ENCODE peak calls at places on chromosome 12, in seven cellular contexts. A is CD4-positive, CD25-positive, alpha-beta regulatory T cell; Q is adipocyte; U is right atrium auricular region; V is aorta; K is testis; I is iPS DF 6.9. O is an unnamed sample.
A peak's percentile ranks its signal among the peaks of the same experiment; 100 is the strongest.

GRCh38 chr12:113276306-113276705 is 55.0 kb downstream of the TPCN1 start:
- DNase-seq in K (no peak), Q (no peak), I (no peak), U (no peak), V (no peak), A (no peak), O (peak; percentile 28)

GRCh38 chr12:6336859-6337744 is 4.8 kb downstream of the TNFRSF1A start:
- DNase-seq in I (no peak), V (peak; percentile 59), A (peak; percentile 69), U (no peak), K (no peak), Q (no peak), O (peak; percentile 80)

GRCh38 chr12:116048886-116049285 is 228.6 kb downstream of the MED13L start:
- DNase-seq in A (no peak), K (no peak), V (no peak), U (no peak), I (no peak), Q (no peak), O (no peak)

GRCh38 chr12:43072431-43072830 is 479.6 kb downstream of the ADAMTS20 start:
- DNase-seq in K (no peak), A (no peak), U (no peak), V (no peak), I (no peak), Q (no peak), O (no peak)

GRCh38 chr12:95700316-95700785 is 90.2 kb downstream of the NTN4 start:
- DNase-seq in U (no peak), K (no peak), Q (peak; percentile 47), I (no peak), V (peak; percentile 74), A (no peak), O (no peak)

GRCh38 chr12:19527876-19528275 is 88.6 kb downstream of the AEBP2 start:
- DNase-seq in I (no peak), K (no peak), U (no peak), A (no peak), Q (no peak), V (no peak), O (no peak)

GRCh38 chr12:94114166-94114565 is 34.2 kb upstream of the PLXNC1 start:
- DNase-seq in Q (no peak), K (no peak), V (no peak), U (no peak), I (no peak), A (no peak), O (no peak)

GRCh38 chr12:131920902-131921840 is 7.9 kb upstream of the PUS1 start:
- DNase-seq in Q (no peak), V (no peak), A (no peak), U (no peak), K (no peak), I (no peak), O (no peak)

GRCh38 chr12:94714378-94714777 is 64.0 kb upstream of the TMCC3 start:
- DNase-seq in U (no peak), I (no peak), A (no peak), K (no peak), Q (no peak), V (no peak), O (no peak)

GRCh38 chr12:32448581-32448980 is 49.2 kb downstream of the FGD4 start:
- DNase-seq in K (no peak), I (no peak), Q (no peak), U (no peak), A (no peak), V (no peak), O (no peak)

GRCh38 chr12:5442251-5443006 is 10.5 kb downstream of the NTF3 start:
- DNase-seq in K (peak; percentile 62), A (no peak), I (no peak), V (no peak), U (no peak), Q (peak; percentile 62), O (no peak)

GRCh38 chr12:104604070-104604994 is 147.6 kb downstream of the CHST11 start:
- DNase-seq in Q (peak; percentile 94), U (peak; percentile 88), K (peak; percentile 79), A (peak; percentile 61), I (peak; percentile 16), V (peak; percentile 88), O (peak; percentile 82)

GRCh38 chr12:27486986-27487385 is 37.0 kb upstream of the PPFIBP1 start:
- DNase-seq in U (no peak), K (no peak), I (no peak), Q (peak; percentile 30), A (no peak), V (no peak), O (no peak)

GRCh38 chr12:112978163-112979081 is at the start of gene OAS2:
- DNase-seq in A (peak; percentile 85), Q (peak; percentile 69), I (no peak), U (peak; percentile 86), K (peak; percentile 65), V (peak; percentile 76), O (peak; percentile 71)

GRCh38 chr12:76083246-76083735 is 1.2 kb downstream of the NAP1L1 start:
- DNase-seq in Q (peak; percentile 29), U (no peak), I (no peak), A (no peak), K (no peak), V (no peak), O (no peak)

GRCh38 chr12:120719496-120720233 is 6.0 kb upstream of the ACADS start:
- DNase-seq in V (no peak), U (no peak), I (no peak), K (no peak), Q (no peak), A (no peak), O (no peak)

GRCh38 chr12:49873361-49873934 is 30.3 kb downstream of the FAIM2 start:
- DNase-seq in U (peak; percentile 58), K (no peak), Q (peak; percentile 32), A (no peak), I (no peak), V (peak; percentile 51), O (peak; percentile 58)

GRCh38 chr12:94245984-94246383 is 97.6 kb downstream of the PLXNC1 start:
- DNase-seq in U (no peak), A (no peak), V (no peak), Q (no peak), K (no peak), I (no peak), O (no peak)

GRCh38 chr12:38175538-38175937 is 141.0 kb upstream of the ALG10B start:
- DNase-seq in K (no peak), U (no peak), Q (no peak), V (no peak), I (no peak), A (no peak), O (no peak)

GRCh38 chr12:103791350-103791920 is 49.6 kb downstream of the NT5DC3 start:
- DNase-seq in I (no peak), U (no peak), Q (no peak), K (no peak), V (no peak), A (no peak), O (no peak)

DNA sequence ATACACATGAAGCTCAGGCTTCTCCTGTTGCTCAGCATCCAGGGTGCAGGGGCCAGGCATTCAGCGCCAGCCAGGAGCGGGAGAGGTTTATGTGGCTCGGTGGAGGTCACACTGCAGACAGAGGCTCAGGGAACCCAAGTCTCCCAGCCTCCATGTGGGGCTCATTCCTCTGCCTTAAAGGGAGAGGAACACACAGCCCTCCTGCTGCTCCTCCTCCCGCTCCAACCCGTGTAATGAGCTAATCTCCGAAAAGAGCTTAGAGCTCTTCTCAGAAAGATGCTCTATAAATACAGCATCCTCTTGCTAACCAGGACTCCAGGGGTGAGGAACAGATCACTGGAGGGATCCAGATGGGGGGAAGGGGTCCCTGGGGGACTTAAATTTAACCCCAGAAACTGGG is 28.1 kb downstream of the FGF6 start:
- DNase-seq in I (no peak), Q (no peak), A (no peak), V (no peak), U (no peak), K (peak; percentile 28), O (no peak)
- H3K4me3 ChIP-seq in I (no peak overlapping the region), Q (no peak overlapping the region), A (no peak overlapping the region), V (no peak overlapping the region), U (no peak overlapping the region), K (no peak overlapping the region), O (no peak overlapping the region)

GRCh38 chr12:106299193-106299794 is 3.2 kb upstream of the TCP11L2 start:
- DNase-seq in K (peak; percentile 31), A (no peak), I (no peak), V (no peak), Q (peak; percentile 79), U (no peak), O (peak; percentile 78)

GRCh38 chr12:106297681-106298080 is 4.9 kb upstream of the TCP11L2 start:
- DNase-seq in V (no peak), I (no peak), U (no peak), K (no peak), Q (no peak), A (no peak), O (no peak)

GRCh38 chr12:106300761-106301160 is 1.8 kb upstream of the TCP11L2 start:
- DNase-seq in I (no peak), U (no peak), V (no peak), Q (no peak), A (no peak), K (no peak), O (no peak)

GRCh38 chr12:106296179-106296877 is 6.2 kb upstream of the TCP11L2 start:
- DNase-seq in K (no peak), A (no peak), Q (peak; percentile 56), V (no peak), U (no peak), I (no peak), O (no peak)

GRCh38 chr12:106297075-106297474 is 5.5 kb upstream of the TCP11L2 start:
- DNase-seq in V (no peak), U (no peak), Q (no peak), K (no peak), A (no peak), I (no peak), O (no peak)
- H3K4me1 ChIP-seq in V (peaks cover 3% of the 10 kb centered on the region), U (no peaks in the 10 kb centered on the region), Q (peaks cover 25% of the 10 kb centered on the region), K (peaks cover 12% of the 10 kb centered on the region), A (peaks cover 12% of the 10 kb centered on the region), I (no peaks in the 10 kb centered on the region), O (no peaks in the 10 kb centered on the region)

DNA sequence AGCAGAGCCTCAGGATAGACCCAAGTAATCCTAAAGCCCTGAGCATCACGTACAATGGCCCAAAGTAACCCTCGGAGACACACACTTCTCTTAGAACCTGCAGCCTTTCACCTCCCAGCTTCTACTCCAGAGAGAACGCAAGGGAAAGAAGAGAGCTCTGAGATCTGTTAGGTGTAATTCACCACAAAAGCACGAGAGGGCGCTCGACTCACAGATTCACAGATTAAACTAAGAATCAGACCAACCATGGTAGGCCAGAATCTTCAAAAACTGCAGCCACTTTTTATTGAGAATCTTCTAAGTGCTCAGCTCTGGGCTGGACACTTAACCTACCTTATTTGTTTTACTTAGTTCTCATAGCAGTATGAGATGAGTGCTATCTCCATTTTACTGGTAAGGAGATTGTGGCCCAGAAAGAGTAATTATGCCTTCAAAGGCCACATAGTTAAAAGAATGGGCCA is 1.3 kb upstream of the DDX23 start:
- DNase-seq in Q (peak; percentile 96), V (peak; percentile 90), I (peak; percentile 91), K (peak; percentile 96), A (peak; percentile 88), U (peak; percentile 97), O (peak; percentile 87)
- H3K4me3 ChIP-seq in Q (peak overlapping the region; percentile 95), V (no peak overlapping the region), I (no peak overlapping the region), K (no peak overlapping the region), A (peak overlapping the region; percentile 96), U (no peak overlapping the region), O (peak overlapping the region; percentile 51)

DNA sequence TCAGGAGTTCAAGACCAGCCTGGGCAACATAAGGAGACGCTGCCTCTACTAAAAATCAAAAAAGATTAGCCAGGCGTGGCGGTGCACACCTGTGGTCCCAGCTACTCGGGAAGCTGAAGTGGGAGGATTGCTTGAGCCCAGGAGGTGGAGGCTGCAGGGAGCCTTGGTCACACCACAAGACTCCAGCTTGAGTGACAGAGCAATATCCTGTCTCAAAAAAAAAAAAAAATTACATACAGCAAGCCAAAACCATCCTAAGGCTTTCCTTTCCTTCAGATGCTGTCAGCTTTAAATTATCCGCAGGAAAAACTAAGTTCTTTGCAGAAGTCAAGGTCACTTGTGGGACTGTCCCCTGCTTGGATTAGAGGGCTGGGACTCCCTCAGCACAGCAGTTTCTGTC is 1.3 kb downstream of the CS start:
- DNase-seq in V (no peak), A (no peak), K (no peak), Q (no peak), U (no peak), I (no peak), O (no peak)
- H3K4me1 ChIP-seq in V (peaks cover 2% of the 10 kb centered on the region), A (peaks cover 46% of the 10 kb centered on the region), K (peaks cover 25% of the 10 kb centered on the region), Q (peaks cover 48% of the 10 kb centered on the region), U (no peaks in the 10 kb centered on the region), I (peaks cover 2% of the 10 kb centered on the region), O (peaks cover 8% of the 10 kb centered on the region)